ENCODE peak calls at places on chromosomes 3 and 15, in ten cellular contexts. I, M, B, U, Z, T, K, G, S and E are unnamed samples. For H3K27me3 and H3K36me3, the result is how much of the 10 kb centered on the place peaks cover.

GRCh38 chr3:141796436-141797166 is 33.4 kb downstream of the GRK7 start:
- DNase-seq in G (no peak), K (no peak), M (peak), Z (no peak), I (no peak), B (peak), U (no peak), T (peak), S (no peak), E (no peak)

GRCh38 chr15:66846811-66847210 is 144.8 kb downstream of the SMAD6 start:
- DNase-seq in T (no peak), I (peak), B (no peak), U (peak), Z (no peak), G (no peak), M (no peak), S (no peak), K (no peak), E (no peak)

GRCh38 chr3:177478170-177478859 is 281.0 kb upstream of the TBL1XR1 start:
- DNase-seq in U (no peak), T (no peak), Z (peak), G (peak), S (peak), M (peak), I (no peak), K (peak), B (peak), E (peak)

GRCh38 chr15:53520867-53521525 is 238.5 kb downstream of the WDR72 start:
- DNase-seq in S (no peak), M (peak), G (no peak), Z (no peak), U (no peak), B (peak), T (no peak), I (no peak), K (no peak), E (no peak)

GRCh38 chr3:176870451-176870850 is 326.8 kb downstream of the TBL1XR1 start:
- DNase-seq in T (no peak), S (no peak), I (no peak), K (no peak), G (no peak), M (no peak), Z (no peak), B (no peak), U (no peak), E (peak)

GRCh38 chr3:129001101-129001816 is at the start of gene EFCC1:
- DNase-seq in M (peak), K (peak), Z (no peak), T (no peak), I (peak), S (no peak), B (no peak), U (peak), G (peak), E (no peak)

GRCh38 chr3:107676469-107677309 is 153.9 kb downstream of the BBX start:
- DNase-seq in B (no peak), T (no peak), Z (no peak), S (peak), K (no peak), I (no peak), G (peak), U (no peak), M (no peak), E (peak)

GRCh38 chr15:25391971-25392733 is 46.7 kb downstream of the UBE3A start:
- DNase-seq in S (peak), K (no peak), I (no peak), B (peak), Z (no peak), G (no peak), M (no peak), T (no peak), U (no peak), E (peak)

GRCh38 chr3:142180761-142181362 is 31.5 kb upstream of the TFDP2 start:
- DNase-seq in U (no peak), I (no peak), K (peak), B (peak), S (peak), Z (no peak), T (peak), M (peak), G (peak), E (peak)

GRCh38 chr3:140270329-140270728 is 335.3 kb downstream of the CLSTN2 start:
- DNase-seq in S (no peak), K (no peak), B (no peak), M (no peak), G (no peak), U (no peak), Z (no peak), T (no peak), I (no peak), E (peak)

GRCh38 chr15:68555348-68556037 is 23.3 kb upstream of the CORO2B start:
- DNase-seq in T (peak), B (no peak), M (no peak), U (no peak), I (no peak), Z (no peak), S (no peak), G (no peak), K (peak), E (no peak)
- H3K27me3 ChIP-seq in T (under half), B (under half), M (under half), U (under half), I (under half), Z (under half), S (under half), G (under half), K (under half), E (under half)

GRCh38 chr3:180973543-180973942 is 16.0 kb downstream of the DNAJC19 start:
- DNase-seq in S (no peak), B (no peak), M (no peak), K (no peak), T (no peak), Z (no peak), G (no peak), I (no peak), U (no peak), E (no peak)
- H3K36me3 ChIP-seq in S (under half), B (under half), M (under half), K (under half), T (under half), Z (half or more), G (under half), I (half or more), U (half or more), E (under half)

GRCh38 chr3:182233405-182233804 is 521.7 kb downstream of the SOX2 start:
- DNase-seq in T (no peak), U (no peak), I (no peak), Z (no peak), S (no peak), B (no peak), G (no peak), K (no peak), M (no peak), E (no peak)

GRCh38 chr3:182238141-182238540 is 526.4 kb downstream of the SOX2 start:
- DNase-seq in T (no peak), S (no peak), M (no peak), G (no peak), K (no peak), U (no peak), B (peak), I (no peak), Z (no peak), E (no peak)

GRCh38 chr3:182233957-182234356 is 522.2 kb downstream of the SOX2 start:
- DNase-seq in I (no peak), B (no peak), S (no peak), G (no peak), K (no peak), M (no peak), Z (no peak), U (no peak), T (no peak), E (no peak)

GRCh38 chr3:182234881-182235280 is 523.2 kb downstream of the SOX2 start:
- DNase-seq in T (no peak), U (no peak), B (peak), I (no peak), K (no peak), M (no peak), S (no peak), Z (no peak), G (no peak), E (peak)

GRCh38 chr3:182235504-182235903 is 523.8 kb downstream of the SOX2 start:
- DNase-seq in K (no peak), U (no peak), S (no peak), M (no peak), T (no peak), I (no peak), G (no peak), Z (no peak), B (no peak), E (no peak)
- H3K27me3 ChIP-seq in K (under half), U (under half), S (under half), M (under half), T (under half), I (under half), G (under half), Z (under half), B (under half), E (under half)

DNA sequence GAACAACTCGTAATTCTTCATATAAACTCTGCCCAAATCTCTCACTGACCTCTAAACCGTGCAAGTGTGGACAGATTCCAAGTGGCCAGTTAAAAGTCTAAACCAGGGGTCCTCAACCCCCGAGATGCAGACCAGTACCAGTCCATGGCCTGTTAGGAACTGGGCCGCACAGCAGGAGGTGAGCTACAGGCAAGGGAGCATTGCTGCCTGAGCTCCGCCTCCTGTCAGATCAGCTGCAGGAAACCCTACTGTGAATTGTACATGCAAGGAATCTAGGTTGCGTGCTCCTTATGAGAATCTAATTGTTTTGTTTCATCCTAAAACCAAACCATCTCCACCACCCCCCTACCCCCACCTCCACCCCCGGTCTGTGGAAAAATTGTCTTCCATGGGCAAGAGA is 54.1 kb downstream of the POLQ start:
- DNase-seq in G (no peak), T (no peak), S (no peak), M (no peak), Z (no peak), K (no peak), B (no peak), U (no peak), I (no peak), E (no peak)
- H3K36me3 ChIP-seq in G (under half), T (under half), S (under half), M (under half), Z (under half), K (under half), B (under half), U (under half), I (under half), E (under half)

DNA sequence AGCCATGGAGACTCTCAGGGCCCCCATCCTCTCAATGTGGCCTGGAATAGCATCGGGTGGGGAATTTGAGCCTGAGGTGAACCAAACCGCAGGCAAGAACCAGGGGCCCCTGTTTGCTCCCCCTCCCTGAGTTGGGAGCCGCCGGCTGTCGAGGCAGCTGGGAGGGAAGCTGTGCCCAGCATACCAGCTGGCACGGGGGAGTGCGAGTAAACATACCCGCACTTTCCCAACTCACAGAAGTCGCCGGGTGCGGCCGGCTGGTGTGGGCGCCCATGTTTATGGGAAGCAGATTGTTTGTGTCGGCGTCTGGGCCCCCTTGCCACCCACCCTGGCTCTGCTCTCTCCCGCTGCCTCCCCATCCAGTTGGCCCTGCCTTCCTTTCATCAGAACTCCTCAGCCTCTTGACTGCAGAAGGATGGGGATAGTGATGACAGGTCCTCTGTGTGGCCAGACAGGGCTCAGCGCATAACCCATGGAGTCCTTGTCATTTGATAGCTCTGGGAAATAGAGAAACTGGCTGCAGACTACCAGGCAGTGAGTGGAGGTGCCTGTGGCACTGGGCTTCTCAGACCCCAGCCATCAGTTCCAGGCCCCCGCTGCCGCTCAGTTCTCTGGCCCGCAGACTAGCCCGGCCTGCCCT is 60.4 kb downstream of the CACNA2D2 start:
- DNase-seq in I (peak), S (no peak), M (no peak), B (no peak), Z (no peak), K (no peak), G (no peak), T (no peak), U (peak), E (no peak)
- H3K27me3 ChIP-seq in I (under half), S (under half), M (under half), B (under half), Z (under half), K (under half), G (under half), T (under half), U (under half), E (under half)

GRCh38 chr3:16366581-16366980 is 101.6 kb downstream of the OXNAD1 start:
- DNase-seq in T (no peak), I (no peak), S (no peak), K (no peak), U (no peak), G (no peak), M (no peak), Z (no peak), B (no peak), E (no peak)
- H3K36me3 ChIP-seq in T (under half), I (under half), S (under half), K (under half), U (half or more), G (under half), M (under half), Z (under half), B (under half), E (under half)